ENCODE peak calls at places on chromosome 16, in five cellular contexts. Z is H9, S is neuronal stem cell, K is trophoblast cell, C is H1. T is an unnamed sample.

GRCh38 chr16:54446639-54447038 is 160.1 kb upstream of the IRX3 start:
- DNase-seq in S (no peak), Z (no peak), C (no peak), K (no peak), T (peak)

GRCh38 chr16:56960681-56961281 is 969 bp upstream of the CETP start:
- DNase-seq in Z (no peak), C (no peak), K (peak), S (no peak), T (no peak)

GRCh38 chr16:11201498-11202259 is 54.3 kb downstream of the SOCS1 start:
- DNase-seq in S (no peak), Z (peak), C (no peak), K (peak), T (peak)

GRCh38 chr16:57422026-57422944 is 17.7 kb downstream of the CCL17 start:
- DNase-seq in Z (peak), S (no peak), C (peak), K (peak), T (peak)

GRCh38 chr16:679808-680624 is at the start of gene STUB1:
- DNase-seq in S (peak), C (peak), Z (peak), K (peak), T (peak)

GRCh38 chr16:68790130-68790761 is 53.1 kb upstream of the TANGO6 start:
- DNase-seq in K (peak), S (no peak), C (no peak), Z (no peak), T (peak)

GRCh38 chr16:68289621-68290329 is 21.0 kb downstream of the SLC7A6OS start:
- DNase-seq in S (no peak), C (no peak), K (no peak), Z (no peak), T (no peak)

GRCh38 chr16:28596840-28597691 is at the start of gene SULT1A2:
- DNase-seq in S (no peak), K (no peak), C (no peak), Z (peak), T (no peak)

GRCh38 chr16:30144917-30145316 is 21.9 kb upstream of the MAPK3 start:
- DNase-seq in C (no peak), K (no peak), Z (no peak), S (no peak), T (no peak)

GRCh38 chr16:86232496-86232895 is 277.8 kb upstream of the FOXF1 start:
- DNase-seq in C (no peak), Z (no peak), K (no peak), S (no peak), T (no peak)

GRCh38 chr16:79286646-79287423 is 313.7 kb downstream of the MAF start:
- DNase-seq in S (no peak), C (no peak), Z (peak), K (no peak), T (no peak)

GRCh38 chr16:2895813-2896212 is 12.8 kb downstream of the FLYWCH2 start:
- DNase-seq in Z (no peak), K (no peak), S (no peak), C (no peak), T (peak)

GRCh38 chr16:20925780-20926179 is 25.2 kb downstream of the LYRM1 start:
- DNase-seq in K (peak), S (no peak), C (no peak), Z (no peak), T (no peak)

GRCh38 chr16:9901-10665 is 43.3 kb downstream of the POLR3K start:
- DNase-seq in Z (no peak), C (no peak), K (peak), S (no peak), T (no peak)

GRCh38 chr16:88556294-88556988 is 13.8 kb upstream of the ZC3H18 start:
- DNase-seq in S (no peak), Z (no peak), C (no peak), K (no peak), T (no peak)
- H2BK12ac ChIP-seq in S (no peak), Z (no peak), C (no peak), K (no peak), T (no peak)

GRCh38 chr16:74877706-74878105 is 103.1 kb upstream of the FA2H start:
- DNase-seq in K (no peak), C (no peak), Z (no peak), S (no peak), T (no peak)
- H2BK12ac ChIP-seq in K (no peak), C (no peak), Z (no peak), S (no peak), T (no peak)

GRCh38 chr16:66164581-66164980 is 201.9 kb upstream of the CDH5 start:
- DNase-seq in K (no peak), S (no peak), C (no peak), Z (no peak), T (no peak)

GRCh38 chr16:66156538-66156937 is 210.0 kb upstream of the CDH5 start:
- DNase-seq in K (no peak), C (no peak), Z (no peak), S (no peak), T (no peak)

GRCh38 chr16:66161942-66162341 is 204.5 kb upstream of the CDH5 start:
- DNase-seq in Z (no peak), S (no peak), K (no peak), C (no peak), T (no peak)

GRCh38 chr16:66155933-66156332 is 210.6 kb upstream of the CDH5 start:
- DNase-seq in Z (no peak), S (no peak), C (no peak), K (no peak), T (no peak)

GRCh38 chr16:66159987-66160386 is 206.5 kb upstream of the CDH5 start:
- DNase-seq in C (no peak), K (no peak), S (no peak), Z (no peak), T (peak)
- H2BK12ac ChIP-seq in C (no peak), K (no peak), S (no peak), Z (no peak), T (no peak)

DNA sequence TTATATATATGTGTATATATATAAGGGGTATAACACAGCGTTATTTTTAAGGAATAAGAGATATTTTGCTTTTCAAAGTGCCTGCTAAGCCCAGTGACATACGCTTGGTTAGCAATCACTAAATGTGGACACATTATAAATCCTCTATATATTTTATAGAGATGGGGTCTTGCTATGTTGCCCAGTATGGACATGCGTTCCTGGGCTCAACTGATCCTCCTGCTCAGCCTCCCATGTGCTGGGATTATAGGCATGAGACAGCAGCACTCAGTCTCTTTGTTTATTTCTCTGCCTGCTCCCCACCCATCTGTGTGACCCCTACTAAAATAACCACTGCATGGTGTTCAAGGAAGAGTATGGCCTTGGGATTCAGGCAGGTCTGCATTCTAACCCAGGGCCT is 63.4 kb downstream of the XYLT1 start:
- DNase-seq in Z (no peak), K (no peak), S (no peak), C (no peak), T (no peak)
- H2BK12ac ChIP-seq in Z (no peak), K (no peak), S (no peak), C (no peak), T (no peak)

DNA sequence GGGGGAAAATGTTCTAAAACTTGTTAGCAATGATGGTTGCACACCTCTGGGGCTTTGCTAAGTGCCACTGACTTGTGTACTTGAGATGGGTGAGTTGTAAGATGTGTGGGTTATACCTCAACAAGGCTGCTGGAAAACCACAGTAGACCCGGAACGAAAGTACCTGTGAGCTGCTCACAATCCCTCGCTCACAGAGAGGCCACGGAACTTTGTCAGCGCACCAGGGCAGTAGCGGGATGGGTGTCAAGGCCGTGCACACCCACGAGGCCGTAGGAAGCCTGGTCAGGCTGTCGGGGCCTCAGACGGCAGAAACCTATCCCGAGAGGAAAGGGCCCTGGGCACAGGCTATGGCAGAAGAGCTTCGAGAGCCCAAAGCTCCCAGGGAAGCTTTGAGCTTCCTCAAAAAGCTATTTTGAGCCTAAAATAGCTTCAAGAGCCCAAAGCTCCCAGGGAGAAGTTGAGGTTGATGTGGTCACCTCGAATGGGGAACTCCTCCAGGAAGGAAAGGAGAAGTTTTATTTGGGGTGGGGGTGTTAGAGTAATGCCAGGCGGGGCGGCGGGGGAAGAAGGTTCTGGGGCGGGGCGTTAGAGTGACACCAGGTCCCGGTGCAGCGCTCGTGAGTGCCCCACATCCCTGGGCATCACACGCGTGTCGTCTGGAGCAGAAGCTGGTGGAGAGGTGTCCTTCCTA is 19.0 kb downstream of the CBFA2T3 start:
- DNase-seq in K (no peak), S (no peak), C (no peak), Z (no peak), T (no peak)
- H2BK12ac ChIP-seq in K (no peak), S (no peak), C (no peak), Z (no peak), T (no peak)

GRCh38 chr16:81283044-81283443 is 31.7 kb upstream of the GAN start:
- DNase-seq in Z (no peak), S (no peak), K (peak), C (no peak), T (no peak)
- H2BK12ac ChIP-seq in Z (no peak), S (no peak), K (no peak), C (no peak), T (no peak)

GRCh38 chr16:18969050-18969854 is 14.5 kb upstream of the TMC7 start:
- DNase-seq in S (peak), C (peak), Z (peak), K (peak), T (peak)

GRCh38 chr16:18966791-18967190 is 16.9 kb upstream of the TMC7 start:
- DNase-seq in S (no peak), Z (no peak), K (peak), C (no peak), T (no peak)

GRCh38 chr16:18969855-18970240 is 13.9 kb upstream of the TMC7 start:
- DNase-seq in S (no peak), Z (no peak), C (no peak), K (no peak), T (no peak)

DNA sequence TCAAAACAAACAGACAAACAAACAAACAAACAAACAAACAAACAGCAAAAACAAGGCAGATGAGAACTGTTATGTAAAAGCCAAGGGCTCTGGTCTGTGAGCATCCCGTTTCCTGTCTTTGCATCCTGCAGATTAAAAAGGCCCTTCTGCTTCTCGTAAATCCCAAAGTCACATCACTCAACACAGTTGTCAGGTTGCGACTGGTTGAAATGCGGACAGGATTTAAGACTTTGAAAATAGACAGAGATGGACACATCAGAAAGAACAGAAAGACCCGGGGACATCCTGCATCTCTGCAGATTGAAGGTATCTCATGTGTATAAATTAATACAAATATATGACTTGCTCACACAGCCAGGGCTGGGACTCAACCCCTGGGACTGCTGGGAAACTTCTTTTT is 18.2 kb upstream of the TMC7 start:
- DNase-seq in S (no peak), C (no peak), K (no peak), Z (no peak), T (no peak)
- H2BK12ac ChIP-seq in S (no peak), C (no peak), K (no peak), Z (no peak), T (no peak)